ENCODE peak calls at places on chromosomes 13 and 19, in six cellular contexts. V is uterus; P is lower leg skin; Y is AG09319; D is stimulated activated CD4-positive, alpha-beta T cell treated with anti-CD3 and anti-CD28 coated beads, Interleukin-2, amount 100 ng/mL, for 48 hours; H is SJSA1. X is an unnamed sample.

GRCh38 chr13:113776231-113777125 is 17.5 kb downstream of the TMEM255B start:
- DNase-seq in V (no peak), P (peak), Y (no peak), D (no peak), H (peak), X (no peak)

GRCh38 chr13:48072304-48072703 is 22.6 kb downstream of the MED4 start:
- DNase-seq in V (no peak), P (no peak), Y (no peak), D (no peak), H (no peak), X (no peak)

GRCh38 chr19:49908480-49909420 is 12.1 kb upstream of the IL4I1 start:
- DNase-seq in V (no peak), P (no peak), Y (no peak), D (no peak), H (no peak), X (no peak)

GRCh38 chr19:12893582-12893981 is 2.6 kb downstream of the GCDH start:
- DNase-seq in V (no peak), P (no peak), Y (no peak), D (no peak), H (no peak), X (no peak)

GRCh38 chr19:39498262-39499081 is at the start of gene DLL3:
- DNase-seq in V (no peak), P (no peak), Y (no peak), D (no peak), H (no peak), X (no peak)

GRCh38 chr19:3017923-3018322 is 11.2 kb downstream of the TLE2 start:
- DNase-seq in V (no peak), P (no peak), Y (no peak), D (no peak), H (no peak), X (no peak)

GRCh38 chr19:33767898-33768413 is 28.7 kb upstream of the KCTD15 start:
- DNase-seq in V (no peak), P (no peak), Y (no peak), D (no peak), H (no peak), X (no peak)

GRCh38 chr19:33501957-33502356 is 19.6 kb downstream of the PEPD start:
- DNase-seq in V (no peak), P (no peak), Y (no peak), D (no peak), H (no peak), X (no peak)

GRCh38 chr19:6138066-6138465 is 2.6 kb downstream of the ACSBG2 start:
- DNase-seq in V (no peak), P (no peak), Y (peak), D (no peak), H (no peak), X (no peak)

GRCh38 chr13:48831248-48831647 is 144.5 kb upstream of the FNDC3A start:
- DNase-seq in V (no peak), P (no peak), Y (no peak), D (no peak), H (no peak), X (no peak)

GRCh38 chr13:48489003-48489402 is 43.9 kb downstream of the RCBTB2 start:
- DNase-seq in V (no peak), P (no peak), Y (no peak), D (no peak), H (no peak), X (no peak)

GRCh38 chr13:104043184-104043583 is 977.0 kb upstream of the SLC10A2 start:
- DNase-seq in V (no peak), P (no peak), Y (no peak), D (no peak), H (no peak), X (no peak)

GRCh38 chr19:6232567-6232966 is 47.2 kb downstream of the MLLT1 start:
- DNase-seq in V (peak), P (no peak), Y (peak), D (no peak), H (no peak), X (peak)

GRCh38 chr13:76798037-76798436 is 88.2 kb downstream of the KCTD12 start:
- DNase-seq in V (no peak), P (no peak), Y (no peak), D (no peak), H (no peak), X (no peak)

GRCh38 chr13:46712524-46712923 is 84.4 kb downstream of the ESD start:
- DNase-seq in V (no peak), P (no peak), Y (no peak), D (no peak), H (no peak), X (no peak)

GRCh38 chr13:85700909-85701308 is 98.3 kb downstream of the SLITRK6 start:
- DNase-seq in V (no peak), P (no peak), Y (no peak), D (no peak), H (no peak), X (no peak)

GRCh38 chr13:76620036-76620435 is 266.2 kb downstream of the KCTD12 start:
- DNase-seq in V (no peak), P (no peak), Y (no peak), D (no peak), H (no peak), X (no peak)

GRCh38 chr13:48159436-48160225 is 64.7 kb upstream of the MED4 start:
- DNase-seq in V (no peak), P (no peak), Y (no peak), D (no peak), H (peak), X (no peak)

GRCh38 chr19:571127-571974 is 1.0 kb upstream of the BSG start:
- DNase-seq in V (no peak), P (no peak), Y (no peak), D (no peak), H (no peak), X (no peak)

GRCh38 chr13:112768795-112769411 is 79.1 kb downstream of the ATP11A start:
- DNase-seq in V (no peak), P (no peak), Y (no peak), D (no peak), H (no peak), X (peak)

GRCh38 chr19:7226749-7227148 is 67.5 kb downstream of the INSR start:
- DNase-seq in V (no peak), P (no peak), Y (no peak), D (no peak), H (no peak), X (no peak)

GRCh38 chr13:70098669-70099068 is 9.0 kb upstream of the ATXN8OS start:
- DNase-seq in V (no peak), P (no peak), Y (no peak), D (no peak), H (no peak), X (no peak)

GRCh38 chr13:28486144-28486543 is 8.8 kb downstream of the FLT1 start:
- DNase-seq in V (no peak), P (no peak), Y (no peak), D (no peak), H (no peak), X (no peak)

GRCh38 chr13:110126391-110126961 is 180.5 kb downstream of the COL4A1 start:
- DNase-seq in V (peak), P (peak), Y (peak), D (no peak), H (peak), X (peak)

X was measured in left cardiac atrium.